ENCODE peak calls at places on chromosomes 3 and 15, in seven cellular contexts. X is tibial nerve; C is activated CD4-positive, alpha-beta T cell treated with anti-CD3 and anti-CD28 coated beads, Interleukin-2, amount 10 ng/mL, durations not matched to agents 7 days and 5 days; V is amygdala; R is endothelial cell; E is KBM-7; L is body of pancreas. Q is an unnamed sample.

GRCh38 chr15:99632521-99632920 is 66.7 kb downstream of the MEF2A start:
- DNase-seq in R (no peak), X (no peak), E (no peak), L (no peak), V (no peak), C (no peak), Q (no peak)

GRCh38 chr15:40594429-40594836 is 384 bp downstream of the KNL1 start:
- DNase-seq in E (no peak), C (no peak), R (peak), L (peak), X (no peak), V (no peak), Q (no peak)

GRCh38 chr15:34847598-34847997 is 52.2 kb upstream of the ACTC1 start:
- DNase-seq in R (no peak), L (no peak), C (no peak), X (no peak), V (no peak), E (no peak), Q (no peak)

GRCh38 chr15:70437089-70437488 is 326.3 kb downstream of the UACA start:
- DNase-seq in L (no peak), C (no peak), X (no peak), E (no peak), V (no peak), R (no peak), Q (no peak)

GRCh38 chr3:100159564-100160153 is 45.4 kb upstream of the FILIP1L start:
- DNase-seq in X (no peak), L (no peak), C (no peak), R (no peak), E (no peak), V (no peak), Q (no peak)

GRCh38 chr3:146227486-146227885 is 23.4 kb downstream of the PLSCR4 start:
- DNase-seq in V (no peak), E (no peak), L (no peak), R (no peak), C (no peak), X (no peak), Q (no peak)

GRCh38 chr3:37041546-37042195 is 48.4 kb downstream of the MLH1 start:
- DNase-seq in R (no peak), L (no peak), X (no peak), V (no peak), E (no peak), C (no peak), Q (no peak)

GRCh38 chr3:54696313-54696712 is 231.5 kb downstream of the LRTM1 start:
- DNase-seq in R (no peak), L (no peak), V (no peak), E (no peak), X (no peak), C (no peak), Q (no peak)

GRCh38 chr15:79901958-79902357 is 5.1 kb upstream of the MTHFS start:
- DNase-seq in X (no peak), V (no peak), L (no peak), R (no peak), E (no peak), C (no peak), Q (no peak)

GRCh38 chr3:30672959-30673358 is 66.6 kb downstream of the TGFBR2 start:
- DNase-seq in V (no peak), C (no peak), R (no peak), X (no peak), L (no peak), E (no peak), Q (no peak)

GRCh38 chr3:179716811-179717210 is 64.0 kb downstream of the USP13 start:
- DNase-seq in X (no peak), R (no peak), C (no peak), V (no peak), L (no peak), E (no peak), Q (peak)